ENCODE peak calls at places on chromosome 21, in five cellular contexts. One of them, this sample, is unnamed.

GRCh38 chr21:37869661-37870060 is 46.6 kb downstream of the KCNJ6 start:
- DNase-seq in AG09319: no peak
- DNase-seq in spleen: no peak
- DNase-seq in astrocyte of the spinal cord: no peak
- DNase-seq in natural killer cell: no peak
- DNase-seq in this sample: no peak

GRCh38 chr21:40120944-40121575 is 253.8 kb downstream of the PCP4 start:
- DNase-seq in AG09319: no peak
- DNase-seq in spleen: no peak
- DNase-seq in astrocyte of the spinal cord: peak
- DNase-seq in natural killer cell: no peak
- DNase-seq in this sample: no peak

GRCh38 chr21:39363607-39364555 is 15.0 kb upstream of the HMGN1 start:
- DNase-seq in AG09319: no peak
- DNase-seq in spleen: no peak
- DNase-seq in astrocyte of the spinal cord: no peak
- DNase-seq in natural killer cell: no peak
- DNase-seq in this sample: no peak

GRCh38 chr21:29077651-29078090 is 4.2 kb upstream of the CCT8 start:
- DNase-seq in AG09319: no peak
- DNase-seq in spleen: no peak
- DNase-seq in astrocyte of the spinal cord: peak
- DNase-seq in natural killer cell: no peak
- DNase-seq in this sample: no peak

GRCh38 chr21:14523234-14523633 is 22.9 kb downstream of the SAMSN1 start:
- DNase-seq in AG09319: no peak
- DNase-seq in spleen: peak
- DNase-seq in astrocyte of the spinal cord: no peak
- DNase-seq in natural killer cell: peak
- DNase-seq in this sample: no peak

GRCh38 chr21:38976900-38977299 is 171.2 kb downstream of the ETS2 start:
- DNase-seq in AG09319: no peak
- DNase-seq in spleen: no peak
- DNase-seq in astrocyte of the spinal cord: no peak
- DNase-seq in natural killer cell: no peak
- DNase-seq in this sample: no peak

GRCh38 chr21:29177800-29178199 is 47.4 kb downstream of the MAP3K7CL start:
- DNase-seq in AG09319: no peak
- DNase-seq in spleen: no peak
- DNase-seq in astrocyte of the spinal cord: no peak
- DNase-seq in natural killer cell: no peak
- DNase-seq in this sample: no peak

GRCh38 chr21:28280611-28281010 is 712.1 kb downstream of the LTN1 start:
- DNase-seq in AG09319: no peak
- DNase-seq in spleen: no peak
- DNase-seq in astrocyte of the spinal cord: no peak
- DNase-seq in natural killer cell: no peak
- DNase-seq in this sample: no peak

GRCh38 chr21:36705679-36706481 is 7.0 kb downstream of the SIM2 start:
- DNase-seq in AG09319: no peak
- DNase-seq in spleen: no peak
- DNase-seq in astrocyte of the spinal cord: no peak
- DNase-seq in natural killer cell: no peak
- DNase-seq in this sample: no peak

GRCh38 chr21:35943752-35944151 is 116.6 kb downstream of the SETD4 start:
- DNase-seq in AG09319: no peak
- DNase-seq in spleen: no peak
- DNase-seq in astrocyte of the spinal cord: no peak
- DNase-seq in natural killer cell: no peak
- DNase-seq in this sample: no peak

GRCh38 chr21:15367061-15367626 is 302.3 kb upstream of the NRIP1 start:
- DNase-seq in AG09319: no peak
- DNase-seq in spleen: no peak
- DNase-seq in astrocyte of the spinal cord: peak
- DNase-seq in natural killer cell: no peak
- DNase-seq in this sample: no peak

GRCh38 chr21:14545906-14546480 is at the start of gene SAMSN1:
- DNase-seq in AG09319: no peak
- DNase-seq in spleen: peak
- DNase-seq in astrocyte of the spinal cord: no peak
- DNase-seq in natural killer cell: peak
- DNase-seq in this sample: no peak

GRCh38 chr21:38389891-38390290 is 108.4 kb downstream of the ERG start:
- DNase-seq in AG09319: no peak
- DNase-seq in spleen: no peak
- DNase-seq in astrocyte of the spinal cord: no peak
- DNase-seq in natural killer cell: no peak
- DNase-seq in this sample: no peak

GRCh38 chr21:28773036-28773435 is 219.6 kb downstream of the LTN1 start:
- DNase-seq in AG09319: no peak
- DNase-seq in spleen: no peak
- DNase-seq in astrocyte of the spinal cord: no peak
- DNase-seq in natural killer cell: no peak
- DNase-seq in this sample: no peak

GRCh38 chr21:35748683-35749314 is 311.5 kb downstream of the SETD4 start:
- DNase-seq in AG09319: no peak
- DNase-seq in spleen: no peak
- DNase-seq in astrocyte of the spinal cord: no peak
- DNase-seq in natural killer cell: no peak
- DNase-seq in this sample: no peak

GRCh38 chr21:16742116-16742515 is 770.7 kb upstream of the CXADR start:
- DNase-seq in AG09319: no peak
- DNase-seq in spleen: no peak
- DNase-seq in astrocyte of the spinal cord: peak
- DNase-seq in natural killer cell: no peak
- DNase-seq in this sample: no peak

GRCh38 chr21:43613755-43614638 is 45.3 kb downstream of the HSF2BP start:
- DNase-seq in AG09319: no peak
- DNase-seq in spleen: no peak
- DNase-seq in astrocyte of the spinal cord: peak
- DNase-seq in natural killer cell: no peak
- DNase-seq in this sample: no peak

GRCh38 chr21:41289431-41289830 is 27.2 kb upstream of the FAM3B start:
- DNase-seq in AG09319: no peak
- DNase-seq in spleen: no peak
- DNase-seq in astrocyte of the spinal cord: no peak
- DNase-seq in natural killer cell: no peak
- DNase-seq in this sample: no peak
- TF ChIP-seq CTCF in AG09319: no peak
- TF ChIP-seq CTCF in spleen: no peak
- TF ChIP-seq CTCF in astrocyte of the spinal cord: no peak
- TF ChIP-seq CTCF in natural killer cell: no peak
- TF ChIP-seq CTCF in this sample: peak

GRCh38 chr21:45800339-45801080 is 157.0 kb downstream of the PCBP3 start:
- DNase-seq in AG09319: no peak
- DNase-seq in spleen: no peak
- DNase-seq in astrocyte of the spinal cord: no peak
- DNase-seq in natural killer cell: no peak
- DNase-seq in this sample: no peak
- TF ChIP-seq CTCF in AG09319: no peak
- TF ChIP-seq CTCF in spleen: no peak
- TF ChIP-seq CTCF in astrocyte of the spinal cord: no peak
- TF ChIP-seq CTCF in natural killer cell: no peak
- TF ChIP-seq CTCF in this sample: no peak

GRCh38 chr21:33368124-33368523 is 35.1 kb upstream of the IFNGR2 start:
- DNase-seq in AG09319: no peak
- DNase-seq in spleen: no peak
- DNase-seq in astrocyte of the spinal cord: no peak
- DNase-seq in natural killer cell: no peak
- DNase-seq in this sample: no peak
- TF ChIP-seq CTCF in AG09319: no peak
- TF ChIP-seq CTCF in spleen: no peak
- TF ChIP-seq CTCF in astrocyte of the spinal cord: no peak
- TF ChIP-seq CTCF in natural killer cell: no peak
- TF ChIP-seq CTCF in this sample: no peak

GRCh38 chr21:25885880-25886279 is 151.1 kb downstream of the GABPA start:
- DNase-seq in AG09319: no peak
- DNase-seq in spleen: no peak
- DNase-seq in astrocyte of the spinal cord: no peak
- DNase-seq in natural killer cell: no peak
- DNase-seq in this sample: no peak

GRCh38 chr21:25888711-25889110 is 153.9 kb downstream of the GABPA start:
- DNase-seq in AG09319: no peak
- DNase-seq in spleen: no peak
- DNase-seq in astrocyte of the spinal cord: no peak
- DNase-seq in natural killer cell: no peak
- DNase-seq in this sample: no peak

GRCh38 chr21:25887646-25888321 is 153.0 kb downstream of the GABPA start:
- DNase-seq in AG09319: no peak
- DNase-seq in spleen: no peak
- DNase-seq in astrocyte of the spinal cord: no peak
- DNase-seq in natural killer cell: no peak
- DNase-seq in this sample: no peak

GRCh38 chr21:25885405-25885804 is 150.6 kb downstream of the GABPA start:
- DNase-seq in AG09319: no peak
- DNase-seq in spleen: no peak
- DNase-seq in astrocyte of the spinal cord: no peak
- DNase-seq in natural killer cell: no peak
- DNase-seq in this sample: no peak

GRCh38 chr21:25887166-25887565 is 152.4 kb downstream of the GABPA start:
- DNase-seq in AG09319: no peak
- DNase-seq in spleen: no peak
- DNase-seq in astrocyte of the spinal cord: no peak
- DNase-seq in natural killer cell: no peak
- DNase-seq in this sample: no peak
- TF ChIP-seq CTCF in AG09319: no peak
- TF ChIP-seq CTCF in spleen: no peak
- TF ChIP-seq CTCF in astrocyte of the spinal cord: peak
- TF ChIP-seq CTCF in natural killer cell: no peak
- TF ChIP-seq CTCF in this sample: peak

GRCh38 chr21:33300701-33301631 is 23.8 kb upstream of the IFNAR1 start:
- DNase-seq in AG09319: no peak
- DNase-seq in spleen: peak
- DNase-seq in astrocyte of the spinal cord: no peak
- DNase-seq in natural killer cell: no peak
- DNase-seq in this sample: no peak
- TF ChIP-seq CTCF in AG09319: no peak
- TF ChIP-seq CTCF in spleen: no peak
- TF ChIP-seq CTCF in astrocyte of the spinal cord: no peak
- TF ChIP-seq CTCF in natural killer cell: no peak
- TF ChIP-seq CTCF in this sample: no peak

DNA sequence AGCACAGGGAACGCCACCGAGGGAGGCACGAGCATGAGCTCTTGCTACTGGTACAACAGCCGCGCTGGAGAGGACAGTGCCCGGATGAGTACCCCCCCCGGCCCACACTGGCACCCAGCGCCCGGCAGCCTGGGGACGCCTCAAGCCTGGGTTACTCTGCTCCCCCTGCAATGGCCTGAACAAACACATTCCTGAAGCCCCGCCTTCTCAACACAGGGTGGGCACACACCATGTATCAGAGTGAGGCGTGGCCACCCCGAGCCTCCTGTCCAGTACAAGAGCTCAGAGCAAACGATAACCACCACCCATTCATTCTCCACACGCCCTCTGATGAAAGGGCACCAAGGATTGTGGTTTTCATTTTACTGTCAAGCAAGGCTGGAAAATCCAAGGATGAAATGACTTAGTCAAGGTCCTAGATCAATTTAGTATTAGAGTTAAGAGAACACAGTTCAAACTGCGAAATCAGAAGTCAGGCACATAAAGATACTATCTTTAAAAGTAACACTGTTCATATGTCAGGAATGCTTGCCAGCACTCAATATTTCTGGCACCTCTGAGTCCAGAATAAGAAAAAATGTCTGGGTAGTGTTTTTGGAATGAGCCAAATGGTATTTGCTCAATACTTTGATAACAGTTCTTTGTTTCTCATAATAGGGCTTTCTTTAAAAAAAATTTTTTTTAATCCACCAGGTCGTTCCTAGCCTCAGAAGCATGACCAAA is 22.0 kb downstream of the UBE2G2 start:
- DNase-seq in AG09319: no peak
- DNase-seq in spleen: no peak
- DNase-seq in astrocyte of the spinal cord: no peak
- DNase-seq in natural killer cell: no peak
- DNase-seq in this sample: no peak
- TF ChIP-seq CTCF in AG09319: no peak
- TF ChIP-seq CTCF in spleen: no peak
- TF ChIP-seq CTCF in astrocyte of the spinal cord: no peak
- TF ChIP-seq CTCF in natural killer cell: no peak
- TF ChIP-seq CTCF in this sample: no peak

DNA sequence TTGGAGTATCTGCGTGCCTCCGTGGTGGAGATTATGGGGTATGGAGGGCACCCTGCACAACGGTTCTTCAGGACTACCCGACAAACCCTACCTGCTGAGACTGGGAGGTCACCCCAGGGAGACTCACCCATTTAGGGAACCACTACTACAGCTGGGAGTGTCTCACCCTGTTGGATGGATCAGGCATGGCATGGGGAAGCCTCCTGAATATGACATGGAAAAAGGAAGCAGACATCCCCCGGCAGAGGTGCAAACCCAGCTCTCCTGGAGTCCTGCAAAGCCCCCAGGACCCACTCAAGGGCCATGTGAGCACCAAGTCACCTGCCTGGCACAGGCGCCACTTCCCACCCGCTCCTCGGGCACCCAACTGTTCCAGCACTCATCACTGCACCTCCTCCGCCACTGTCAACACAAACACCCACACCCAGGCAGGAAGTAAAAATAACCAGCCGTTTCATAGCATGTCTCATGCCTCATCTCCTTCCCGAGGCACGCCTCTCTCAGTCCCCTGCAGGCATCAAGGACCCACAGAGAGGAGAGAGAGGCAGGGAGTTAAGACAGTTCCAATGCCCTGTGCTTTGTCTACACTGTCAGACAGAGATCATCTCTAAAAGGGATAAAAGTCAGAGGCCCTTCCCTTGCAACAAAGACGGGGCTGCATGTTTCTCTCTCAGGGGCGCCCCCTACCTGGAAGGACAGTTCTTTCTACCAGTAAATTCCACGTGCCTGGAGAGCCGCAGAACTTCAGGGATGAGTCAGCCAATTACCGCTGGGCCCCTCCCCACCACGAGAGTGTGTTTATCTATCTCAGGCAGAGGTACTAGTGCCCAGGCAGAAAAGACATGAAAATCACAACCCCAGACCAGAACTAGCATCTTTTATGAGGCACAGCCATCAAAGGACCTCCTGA is 150.1 kb upstream of the SOD1 start:
- DNase-seq in AG09319: no peak
- DNase-seq in spleen: no peak
- DNase-seq in astrocyte of the spinal cord: peak
- DNase-seq in natural killer cell: peak
- DNase-seq in this sample: no peak
- TF ChIP-seq CTCF in AG09319: no peak
- TF ChIP-seq CTCF in spleen: no peak
- TF ChIP-seq CTCF in astrocyte of the spinal cord: peak
- TF ChIP-seq CTCF in natural killer cell: peak
- TF ChIP-seq CTCF in this sample: peak